ENCODE peak calls at places on chromosomes 11 and 22, in ten cellular contexts. One of them, this sample, is unnamed.

GRCh38 chr11:21289686-21290085 is 620.3 kb downstream of the NELL1 start:
- DNase-seq in activated T-cell treated with anti-CD3 and anti-CD28 coated beads for 1 hour: no peak
- DNase-seq in right atrium auricular region: no peak
- DNase-seq in activated naive CD8-positive, alpha-beta T cell treated with anti-CD3 and anti-CD28 coated beads for 36 hours: no peak
- DNase-seq in Calu3: no peak
- DNase-seq in mammary epithelial cell: no peak
- DNase-seq in cardiac fibroblast: no peak
- DNase-seq in RPMI7951: no peak
- DNase-seq in Daoy: no peak
- DNase-seq in AG04449: no peak
- DNase-seq in this sample: no peak

GRCh38 chr11:92409956-92410355 is 185.3 kb downstream of the FAT3 start:
- DNase-seq in activated T-cell treated with anti-CD3 and anti-CD28 coated beads for 1 hour: no peak
- DNase-seq in right atrium auricular region: no peak
- DNase-seq in activated naive CD8-positive, alpha-beta T cell treated with anti-CD3 and anti-CD28 coated beads for 36 hours: no peak
- DNase-seq in Calu3: no peak
- DNase-seq in mammary epithelial cell: no peak
- DNase-seq in cardiac fibroblast: no peak
- DNase-seq in RPMI7951: no peak
- DNase-seq in Daoy: no peak
- DNase-seq in AG04449: no peak
- DNase-seq in this sample: no peak

GRCh38 chr11:45615182-45615792 is 50.1 kb downstream of the CHST1 start:
- DNase-seq in activated T-cell treated with anti-CD3 and anti-CD28 coated beads for 1 hour: no peak
- DNase-seq in right atrium auricular region: no peak
- DNase-seq in activated naive CD8-positive, alpha-beta T cell treated with anti-CD3 and anti-CD28 coated beads for 36 hours: no peak
- DNase-seq in Calu3: no peak
- DNase-seq in mammary epithelial cell: no peak
- DNase-seq in cardiac fibroblast: no peak
- DNase-seq in RPMI7951: no peak
- DNase-seq in Daoy: no peak
- DNase-seq in AG04449: no peak
- DNase-seq in this sample: no peak

GRCh38 chr11:118820412-118821357 is 29.7 kb upstream of the DDX6 start:
- DNase-seq in activated T-cell treated with anti-CD3 and anti-CD28 coated beads for 1 hour: no peak
- DNase-seq in right atrium auricular region: peak
- DNase-seq in activated naive CD8-positive, alpha-beta T cell treated with anti-CD3 and anti-CD28 coated beads for 36 hours: peak
- DNase-seq in Calu3: peak
- DNase-seq in mammary epithelial cell: peak
- DNase-seq in cardiac fibroblast: no peak
- DNase-seq in RPMI7951: no peak
- DNase-seq in Daoy: peak
- DNase-seq in AG04449: no peak
- DNase-seq in this sample: no peak

GRCh38 chr22:46027219-46028068 is 50.5 kb upstream of the WNT7B start:
- DNase-seq in activated T-cell treated with anti-CD3 and anti-CD28 coated beads for 1 hour: no peak
- DNase-seq in right atrium auricular region: no peak
- DNase-seq in activated naive CD8-positive, alpha-beta T cell treated with anti-CD3 and anti-CD28 coated beads for 36 hours: no peak
- DNase-seq in Calu3: peak
- DNase-seq in mammary epithelial cell: no peak
- DNase-seq in cardiac fibroblast: no peak
- DNase-seq in RPMI7951: peak
- DNase-seq in Daoy: no peak
- DNase-seq in AG04449: no peak
- DNase-seq in this sample: no peak

GRCh38 chr11:126959700-126960099 is 40.9 kb downstream of the KIRREL3 start:
- DNase-seq in activated T-cell treated with anti-CD3 and anti-CD28 coated beads for 1 hour: no peak
- DNase-seq in right atrium auricular region: no peak
- DNase-seq in activated naive CD8-positive, alpha-beta T cell treated with anti-CD3 and anti-CD28 coated beads for 36 hours: no peak
- DNase-seq in Calu3: no peak
- DNase-seq in mammary epithelial cell: no peak
- DNase-seq in cardiac fibroblast: no peak
- DNase-seq in RPMI7951: no peak
- DNase-seq in Daoy: no peak
- DNase-seq in AG04449: no peak
- DNase-seq in this sample: no peak

GRCh38 chr22:17097701-17098100 is 12.9 kb downstream of the IL17RA start:
- DNase-seq in activated T-cell treated with anti-CD3 and anti-CD28 coated beads for 1 hour: no peak
- DNase-seq in right atrium auricular region: no peak
- DNase-seq in activated naive CD8-positive, alpha-beta T cell treated with anti-CD3 and anti-CD28 coated beads for 36 hours: no peak
- DNase-seq in Calu3: no peak
- DNase-seq in mammary epithelial cell: no peak
- DNase-seq in cardiac fibroblast: no peak
- DNase-seq in RPMI7951: no peak
- DNase-seq in Daoy: no peak
- DNase-seq in AG04449: no peak
- DNase-seq in this sample: no peak

GRCh38 chr11:68113986-68114385 is 7.2 kb downstream of the CHKA start:
- DNase-seq in activated T-cell treated with anti-CD3 and anti-CD28 coated beads for 1 hour: no peak
- DNase-seq in right atrium auricular region: no peak
- DNase-seq in activated naive CD8-positive, alpha-beta T cell treated with anti-CD3 and anti-CD28 coated beads for 36 hours: no peak
- DNase-seq in Calu3: no peak
- DNase-seq in mammary epithelial cell: no peak
- DNase-seq in cardiac fibroblast: peak
- DNase-seq in RPMI7951: no peak
- DNase-seq in Daoy: no peak
- DNase-seq in AG04449: peak
- DNase-seq in this sample: no peak

GRCh38 chr11:17735823-17736772 is 1.5 kb downstream of the KCNC1 start:
- DNase-seq in activated T-cell treated with anti-CD3 and anti-CD28 coated beads for 1 hour: no peak
- DNase-seq in right atrium auricular region: no peak
- DNase-seq in activated naive CD8-positive, alpha-beta T cell treated with anti-CD3 and anti-CD28 coated beads for 36 hours: peak
- DNase-seq in Calu3: no peak
- DNase-seq in mammary epithelial cell: no peak
- DNase-seq in cardiac fibroblast: no peak
- DNase-seq in RPMI7951: no peak
- DNase-seq in Daoy: no peak
- DNase-seq in AG04449: no peak
- DNase-seq in this sample: no peak

GRCh38 chr11:47593934-47594855 is at the start of gene C1QTNF4:
- DNase-seq in activated T-cell treated with anti-CD3 and anti-CD28 coated beads for 1 hour: no peak
- DNase-seq in right atrium auricular region: no peak
- DNase-seq in activated naive CD8-positive, alpha-beta T cell treated with anti-CD3 and anti-CD28 coated beads for 36 hours: no peak
- DNase-seq in Calu3: no peak
- DNase-seq in mammary epithelial cell: no peak
- DNase-seq in cardiac fibroblast: no peak
- DNase-seq in RPMI7951: no peak
- DNase-seq in Daoy: no peak
- DNase-seq in AG04449: no peak
- DNase-seq in this sample: no peak

GRCh38 chr11:117945047-117945820 is 16.0 kb upstream of the TMPRSS13 start:
- DNase-seq in activated T-cell treated with anti-CD3 and anti-CD28 coated beads for 1 hour: no peak
- DNase-seq in right atrium auricular region: peak
- DNase-seq in activated naive CD8-positive, alpha-beta T cell treated with anti-CD3 and anti-CD28 coated beads for 36 hours: no peak
- DNase-seq in Calu3: no peak
- DNase-seq in mammary epithelial cell: no peak
- DNase-seq in cardiac fibroblast: no peak
- DNase-seq in RPMI7951: no peak
- DNase-seq in Daoy: no peak
- DNase-seq in AG04449: no peak
- DNase-seq in this sample: no peak

GRCh38 chr22:41910599-41911291 is 4.1 kb downstream of the SHISA8 start:
- DNase-seq in activated T-cell treated with anti-CD3 and anti-CD28 coated beads for 1 hour: peak
- DNase-seq in right atrium auricular region: no peak
- DNase-seq in activated naive CD8-positive, alpha-beta T cell treated with anti-CD3 and anti-CD28 coated beads for 36 hours: no peak
- DNase-seq in Calu3: no peak
- DNase-seq in mammary epithelial cell: no peak
- DNase-seq in cardiac fibroblast: peak
- DNase-seq in RPMI7951: peak
- DNase-seq in Daoy: peak
- DNase-seq in AG04449: no peak
- DNase-seq in this sample: no peak

GRCh38 chr11:73671701-73672100 is 25.3 kb downstream of the PLEKHB1 start:
- DNase-seq in activated T-cell treated with anti-CD3 and anti-CD28 coated beads for 1 hour: no peak
- DNase-seq in right atrium auricular region: no peak
- DNase-seq in activated naive CD8-positive, alpha-beta T cell treated with anti-CD3 and anti-CD28 coated beads for 36 hours: no peak
- DNase-seq in Calu3: no peak
- DNase-seq in mammary epithelial cell: no peak
- DNase-seq in cardiac fibroblast: no peak
- DNase-seq in RPMI7951: no peak
- DNase-seq in Daoy: no peak
- DNase-seq in AG04449: no peak
- DNase-seq in this sample: no peak

GRCh38 chr11:6911946-6912345 is 8.9 kb upstream of the OR2D3 start:
- DNase-seq in activated T-cell treated with anti-CD3 and anti-CD28 coated beads for 1 hour: no peak
- DNase-seq in right atrium auricular region: no peak
- DNase-seq in activated naive CD8-positive, alpha-beta T cell treated with anti-CD3 and anti-CD28 coated beads for 36 hours: no peak
- DNase-seq in Calu3: no peak
- DNase-seq in mammary epithelial cell: peak
- DNase-seq in cardiac fibroblast: peak
- DNase-seq in RPMI7951: peak
- DNase-seq in Daoy: peak
- DNase-seq in AG04449: no peak
- DNase-seq in this sample: peak

GRCh38 chr22:46114518-46115387 is 35.6 kb upstream of the PPARA start:
- DNase-seq in activated T-cell treated with anti-CD3 and anti-CD28 coated beads for 1 hour: no peak
- DNase-seq in right atrium auricular region: no peak
- DNase-seq in activated naive CD8-positive, alpha-beta T cell treated with anti-CD3 and anti-CD28 coated beads for 36 hours: no peak
- DNase-seq in Calu3: peak
- DNase-seq in mammary epithelial cell: no peak
- DNase-seq in cardiac fibroblast: peak
- DNase-seq in RPMI7951: no peak
- DNase-seq in Daoy: peak
- DNase-seq in AG04449: no peak
- DNase-seq in this sample: peak

GRCh38 chr22:17891427-17892167 is 117.3 kb upstream of the BID start:
- DNase-seq in activated T-cell treated with anti-CD3 and anti-CD28 coated beads for 1 hour: no peak
- DNase-seq in right atrium auricular region: no peak
- DNase-seq in activated naive CD8-positive, alpha-beta T cell treated with anti-CD3 and anti-CD28 coated beads for 36 hours: no peak
- DNase-seq in Calu3: no peak
- DNase-seq in mammary epithelial cell: no peak
- DNase-seq in cardiac fibroblast: no peak
- DNase-seq in RPMI7951: no peak
- DNase-seq in Daoy: no peak
- DNase-seq in AG04449: no peak
- DNase-seq in this sample: no peak

GRCh38 chr11:76670475-76671235 is at the start of gene LRRC32:
- DNase-seq in activated T-cell treated with anti-CD3 and anti-CD28 coated beads for 1 hour: no peak
- DNase-seq in right atrium auricular region: no peak
- DNase-seq in activated naive CD8-positive, alpha-beta T cell treated with anti-CD3 and anti-CD28 coated beads for 36 hours: peak
- DNase-seq in Calu3: peak
- DNase-seq in mammary epithelial cell: no peak
- DNase-seq in cardiac fibroblast: peak
- DNase-seq in RPMI7951: no peak
- DNase-seq in Daoy: no peak
- DNase-seq in AG04449: no peak
- DNase-seq in this sample: no peak

GRCh38 chr11:78542007-78542406 is 32.7 kb downstream of the NARS2 start:
- DNase-seq in activated T-cell treated with anti-CD3 and anti-CD28 coated beads for 1 hour: no peak
- DNase-seq in right atrium auricular region: no peak
- DNase-seq in activated naive CD8-positive, alpha-beta T cell treated with anti-CD3 and anti-CD28 coated beads for 36 hours: no peak
- DNase-seq in Calu3: no peak
- DNase-seq in mammary epithelial cell: no peak
- DNase-seq in cardiac fibroblast: no peak
- DNase-seq in RPMI7951: no peak
- DNase-seq in Daoy: no peak
- DNase-seq in AG04449: no peak
- DNase-seq in this sample: no peak

GRCh38 chr22:17348464-17349103 is 20.7 kb upstream of the CECR2 start:
- DNase-seq in activated T-cell treated with anti-CD3 and anti-CD28 coated beads for 1 hour: no peak
- DNase-seq in right atrium auricular region: no peak
- DNase-seq in activated naive CD8-positive, alpha-beta T cell treated with anti-CD3 and anti-CD28 coated beads for 36 hours: no peak
- DNase-seq in Calu3: no peak
- DNase-seq in mammary epithelial cell: no peak
- DNase-seq in cardiac fibroblast: no peak
- DNase-seq in RPMI7951: no peak
- DNase-seq in Daoy: no peak
- DNase-seq in AG04449: no peak
- DNase-seq in this sample: no peak

GRCh38 chr22:20918663-20919220 is 1.5 kb downstream of the CRKL start:
- DNase-seq in activated T-cell treated with anti-CD3 and anti-CD28 coated beads for 1 hour: no peak
- DNase-seq in right atrium auricular region: no peak
- DNase-seq in activated naive CD8-positive, alpha-beta T cell treated with anti-CD3 and anti-CD28 coated beads for 36 hours: no peak
- DNase-seq in Calu3: no peak
- DNase-seq in mammary epithelial cell: peak
- DNase-seq in cardiac fibroblast: no peak
- DNase-seq in RPMI7951: peak
- DNase-seq in Daoy: no peak
- DNase-seq in AG04449: no peak
- DNase-seq in this sample: peak

GRCh38 chr11:83566948-83567347 is 280.8 kb upstream of the CCDC90B start:
- DNase-seq in activated T-cell treated with anti-CD3 and anti-CD28 coated beads for 1 hour: no peak
- DNase-seq in right atrium auricular region: no peak
- DNase-seq in activated naive CD8-positive, alpha-beta T cell treated with anti-CD3 and anti-CD28 coated beads for 36 hours: no peak
- DNase-seq in Calu3: no peak
- DNase-seq in mammary epithelial cell: peak
- DNase-seq in cardiac fibroblast: peak
- DNase-seq in RPMI7951: peak
- DNase-seq in Daoy: peak
- DNase-seq in AG04449: no peak
- DNase-seq in this sample: peak

GRCh38 chr11:882593-882992 is 28.0 kb downstream of the CHID1 start:
- DNase-seq in activated T-cell treated with anti-CD3 and anti-CD28 coated beads for 1 hour: no peak
- DNase-seq in right atrium auricular region: no peak
- DNase-seq in activated naive CD8-positive, alpha-beta T cell treated with anti-CD3 and anti-CD28 coated beads for 36 hours: no peak
- DNase-seq in Calu3: no peak
- DNase-seq in mammary epithelial cell: no peak
- DNase-seq in cardiac fibroblast: no peak
- DNase-seq in RPMI7951: no peak
- DNase-seq in Daoy: no peak
- DNase-seq in AG04449: peak
- DNase-seq in this sample: no peak

GRCh38 chr11:68447015-68447801 is 13.3 kb upstream of the PPP6R3 start:
- DNase-seq in activated T-cell treated with anti-CD3 and anti-CD28 coated beads for 1 hour: peak
- DNase-seq in right atrium auricular region: no peak
- DNase-seq in activated naive CD8-positive, alpha-beta T cell treated with anti-CD3 and anti-CD28 coated beads for 36 hours: peak
- DNase-seq in Calu3: peak
- DNase-seq in mammary epithelial cell: peak
- DNase-seq in cardiac fibroblast: peak
- DNase-seq in RPMI7951: peak
- DNase-seq in Daoy: peak
- DNase-seq in AG04449: no peak
- DNase-seq in this sample: peak

GRCh38 chr11:44607987-44608386 is 42.5 kb downstream of the CD82 start:
- DNase-seq in activated T-cell treated with anti-CD3 and anti-CD28 coated beads for 1 hour: no peak
- DNase-seq in right atrium auricular region: no peak
- DNase-seq in activated naive CD8-positive, alpha-beta T cell treated with anti-CD3 and anti-CD28 coated beads for 36 hours: no peak
- DNase-seq in Calu3: no peak
- DNase-seq in mammary epithelial cell: no peak
- DNase-seq in cardiac fibroblast: peak
- DNase-seq in RPMI7951: no peak
- DNase-seq in Daoy: peak
- DNase-seq in AG04449: no peak
- DNase-seq in this sample: no peak

GRCh38 chr11:71293961-71294782 is 41.8 kb upstream of the SHANK2 start:
- DNase-seq in activated T-cell treated with anti-CD3 and anti-CD28 coated beads for 1 hour: no peak
- DNase-seq in right atrium auricular region: peak
- DNase-seq in activated naive CD8-positive, alpha-beta T cell treated with anti-CD3 and anti-CD28 coated beads for 36 hours: no peak
- DNase-seq in Calu3: no peak
- DNase-seq in mammary epithelial cell: no peak
- DNase-seq in cardiac fibroblast: no peak
- DNase-seq in RPMI7951: no peak
- DNase-seq in Daoy: no peak
- DNase-seq in AG04449: no peak
- DNase-seq in this sample: no peak

GRCh38 chr11:31254411-31254810 is 115.1 kb downstream of the DCDC1 start:
- DNase-seq in activated T-cell treated with anti-CD3 and anti-CD28 coated beads for 1 hour: no peak
- DNase-seq in right atrium auricular region: no peak
- DNase-seq in activated naive CD8-positive, alpha-beta T cell treated with anti-CD3 and anti-CD28 coated beads for 36 hours: no peak
- DNase-seq in Calu3: no peak
- DNase-seq in mammary epithelial cell: peak
- DNase-seq in cardiac fibroblast: peak
- DNase-seq in RPMI7951: no peak
- DNase-seq in Daoy: no peak
- DNase-seq in AG04449: no peak
- DNase-seq in this sample: peak

GRCh38 chr11:75582461-75582934 is 20.4 kb downstream of the SERPINH1 start:
- DNase-seq in activated T-cell treated with anti-CD3 and anti-CD28 coated beads for 1 hour: no peak
- DNase-seq in right atrium auricular region: no peak
- DNase-seq in activated naive CD8-positive, alpha-beta T cell treated with anti-CD3 and anti-CD28 coated beads for 36 hours: no peak
- DNase-seq in Calu3: no peak
- DNase-seq in mammary epithelial cell: no peak
- DNase-seq in cardiac fibroblast: no peak
- DNase-seq in RPMI7951: no peak
- DNase-seq in Daoy: no peak
- DNase-seq in AG04449: no peak
- DNase-seq in this sample: no peak

GRCh38 chr11:8828580-8829358 is 82.2 kb upstream of the AKIP1 start:
- DNase-seq in activated T-cell treated with anti-CD3 and anti-CD28 coated beads for 1 hour: no peak
- DNase-seq in right atrium auricular region: peak
- DNase-seq in activated naive CD8-positive, alpha-beta T cell treated with anti-CD3 and anti-CD28 coated beads for 36 hours: no peak
- DNase-seq in Calu3: no peak
- DNase-seq in mammary epithelial cell: no peak
- DNase-seq in cardiac fibroblast: no peak
- DNase-seq in RPMI7951: peak
- DNase-seq in Daoy: no peak
- DNase-seq in AG04449: no peak
- DNase-seq in this sample: peak